ENCODE peak calls at places on chromosomes 4 and X, in four cellular contexts. Z is cardiac muscle cell, E is A673, F is HFFc6. Y is an unnamed sample.
A peak's percentile ranks its signal among the peaks of the same experiment; 100 is the strongest.

GRCh38 chrX:101051153-101051548 is 760 bp downstream of the TRMT2B start:
- DNase-seq in Z (no peak), E (no peak), F (no peak), Y (no peak)

GRCh38 chr4:182748949-182749348 is 168.2 kb downstream of the DCTD start:
- DNase-seq in Z (no peak), E (no peak), F (peak; percentile 33), Y (peak; percentile 20)

GRCh38 chr4:2069161-2069971 is 10.2 kb downstream of the NAT8L start:
- DNase-seq in Z (no peak), E (no peak), F (no peak), Y (no peak)

GRCh38 chr4:158938462-158939044 is 164.3 kb upstream of the RAPGEF2 start:
- DNase-seq in Z (no peak), E (peak; percentile 69), F (peak; percentile 14), Y (peak; percentile 72)

GRCh38 chrX:107429090-107429489 is 20.4 kb upstream of the FRMPD3 start:
- DNase-seq in Z (peak; percentile 53), E (peak; percentile 45), F (peak; percentile 14), Y (peak; percentile 33)

GRCh38 chr4:12966741-12967140 is 517.4 kb downstream of the RAB28 start:
- DNase-seq in Z (no peak), E (no peak), F (no peak), Y (no peak)

GRCh38 chr4:151099976-151100417 is 569 bp downstream of the RPS3A start:
- DNase-seq in Z (no peak), E (no peak), F (no peak), Y (no peak)

GRCh38 chrX:1391707-1392375 is at the start of gene SLC25A6:
- DNase-seq in Z (peak; percentile 99), E (peak; percentile 98), F (peak; percentile 97), Y (peak; percentile 100)

GRCh38 chrX:129981752-129982299 is 609 bp upstream of the BCORL1 start:
- DNase-seq in Z (no peak), E (no peak), F (no peak), Y (no peak)

GRCh38 chr4:48913346-48913745 is 6.8 kb upstream of the OCIAD2 start:
- DNase-seq in Z (no peak), E (peak; percentile 82), F (peak; percentile 84), Y (peak; percentile 84)

GRCh38 chr4:125313497-125313896 is 1.3 kb upstream of the FAT4 start:
- DNase-seq in Z (peak; percentile 89), E (peak; percentile 96), F (peak; percentile 90), Y (peak; percentile 86)

GRCh38 chr4:143270266-143270838 is 66.3 kb upstream of the GAB1 start:
- DNase-seq in Z (no peak), E (no peak), F (peak; percentile 28), Y (peak; percentile 14)

GRCh38 chr4:89172865-89173264 is 61.5 kb downstream of the TIGD2 start:
- DNase-seq in Z (no peak), E (no peak), F (no peak), Y (no peak)

GRCh38 chr4:143402776-143403550 is 66.3 kb downstream of the GAB1 start:
- DNase-seq in Z (no peak), E (peak; percentile 71), F (peak; percentile 8), Y (peak; percentile 19)

GRCh38 chrX:130108647-130109428 is 1.5 kb downstream of the ELF4 start:
- DNase-seq in Z (no peak), E (peak; percentile 40), F (peak; percentile 36), Y (peak; percentile 60)

GRCh38 chr4:126701756-126702155 is 931.0 kb upstream of the INTU start:
- DNase-seq in Z (no peak), E (no peak), F (peak; percentile 70), Y (peak; percentile 78)

GRCh38 chr4:176339936-176340761 is 20.4 kb downstream of the SPCS3 start:
- DNase-seq in Z (no peak), E (no peak), F (no peak), Y (peak; percentile 51)

GRCh38 chrX:40809210-40809609 is 73.9 kb upstream of the MED14 start:
- DNase-seq in Z (no peak), E (no peak), F (peak; percentile 2), Y (peak; percentile 24)

GRCh38 chr4:185201983-185202962 is 1.5 kb downstream of the CFAP97 start:
- DNase-seq in Z (peak; percentile 33), E (peak; percentile 28), F (peak; percentile 35), Y (no peak)

GRCh38 chr4:1767770-1768366 is 25.2 kb upstream of the FGFR3 start:
- DNase-seq in Z (peak; percentile 52), E (peak; percentile 71), F (no peak), Y (peak; percentile 73)

GRCh38 chr4:25448379-25449109 is 71.5 kb downstream of the ANAPC4 start:
- DNase-seq in Z (no peak), E (peak; percentile 14), F (peak; percentile 62), Y (peak; percentile 29)

GRCh38 chrX:114774691-114775090 is 190.8 kb downstream of the HTR2C start:
- DNase-seq in Z (peak; percentile 9), E (peak; percentile 1), F (no peak), Y (peak; percentile 2)

GRCh38 chrX:18893536-18893935 is 90.4 kb downstream of the PHKA2 start:
- DNase-seq in Z (no peak), E (no peak), F (no peak), Y (no peak)

GRCh38 chr4:38563703-38564490 is 100.1 kb upstream of the KLF3 start:
- DNase-seq in Z (no peak), E (no peak), F (no peak), Y (peak; percentile 4)

GRCh38 chr4:1793496-1793840 is 375 bp downstream of the FGFR3 start:
- DNase-seq in Z (peak; percentile 63), E (peak; percentile 65), F (no peak), Y (peak; percentile 54)

GRCh38 chrX:107676559-107677378 is 48.5 kb downstream of the PRPS1 start:
- DNase-seq in Z (peak; percentile 48), E (peak; percentile 69), F (peak; percentile 85), Y (peak; percentile 94)

GRCh38 chr4:184846531-184846930 is 20.8 kb upstream of the ACSL1 start:
- DNase-seq in Z (no peak), E (no peak), F (no peak), Y (no peak)

GRCh38 chr4:182885738-182886077 is 31.5 kb downstream of the DCTD start:
- DNase-seq in Z (no peak), E (no peak), F (no peak), Y (no peak)

GRCh38 chr4:108342325-108342986 is 173.7 kb upstream of the LEF1 start:
- DNase-seq in Z (no peak), E (no peak), F (no peak), Y (no peak)

GRCh38 chr4:121822796-121823504 is 733 bp downstream of the CCNA2 start:
- DNase-seq in Z (peak; percentile 32), E (peak; percentile 75), F (peak; percentile 41), Y (peak; percentile 54)

GRCh38 chr4:54913751-54914526 is 211.5 kb downstream of the KDR start:
- DNase-seq in Z (no peak), E (no peak), F (no peak), Y (peak; percentile 24)

GRCh38 chrX:154348114-154348531 is 26.3 kb downstream of the FLNA start:
- DNase-seq in Z (no peak), E (no peak), F (peak; percentile 24), Y (peak; percentile 56)

GRCh38 chr4:128191115-128191897 is 96.3 kb downstream of the PGRMC2 start:
- DNase-seq in Z (peak; percentile 66), E (peak; percentile 79), F (peak; percentile 46), Y (peak; percentile 88)

GRCh38 chr4:122679946-122680345 is 52.6 kb upstream of the BBS12 start:
- DNase-seq in Z (no peak), E (no peak), F (no peak), Y (no peak)

GRCh38 chrX:386768-387575 is at the start of gene PPP2R3B:
- DNase-seq in Z (peak; percentile 98), E (peak; percentile 98), F (peak; percentile 98), Y (peak; percentile 98)

GRCh38 chrX:57596109-57596870 is 4.5 kb downstream of the ZXDB start:
- DNase-seq in Z (no peak), E (no peak), F (no peak), Y (no peak)

GRCh38 chr4:128512767-128513322 is 225.2 kb upstream of the PGRMC2 start:
- DNase-seq in Z (no peak), E (no peak), F (peak; percentile 28), Y (peak; percentile 66)

GRCh38 chr4:170047774-170048354 is 21.7 kb upstream of the MFAP3L start:
- DNase-seq in Z (peak; percentile 77), E (peak; percentile 75), F (peak; percentile 66), Y (peak; percentile 81)

GRCh38 chrX:12412561-12412960 is 274.3 kb downstream of the FRMPD4 start:
- DNase-seq in Z (no peak), E (no peak), F (no peak), Y (no peak)
- TF ChIP-seq CTCF in Z (no peak), E (no peak), F (no peak), Y (no peak)

DNA sequence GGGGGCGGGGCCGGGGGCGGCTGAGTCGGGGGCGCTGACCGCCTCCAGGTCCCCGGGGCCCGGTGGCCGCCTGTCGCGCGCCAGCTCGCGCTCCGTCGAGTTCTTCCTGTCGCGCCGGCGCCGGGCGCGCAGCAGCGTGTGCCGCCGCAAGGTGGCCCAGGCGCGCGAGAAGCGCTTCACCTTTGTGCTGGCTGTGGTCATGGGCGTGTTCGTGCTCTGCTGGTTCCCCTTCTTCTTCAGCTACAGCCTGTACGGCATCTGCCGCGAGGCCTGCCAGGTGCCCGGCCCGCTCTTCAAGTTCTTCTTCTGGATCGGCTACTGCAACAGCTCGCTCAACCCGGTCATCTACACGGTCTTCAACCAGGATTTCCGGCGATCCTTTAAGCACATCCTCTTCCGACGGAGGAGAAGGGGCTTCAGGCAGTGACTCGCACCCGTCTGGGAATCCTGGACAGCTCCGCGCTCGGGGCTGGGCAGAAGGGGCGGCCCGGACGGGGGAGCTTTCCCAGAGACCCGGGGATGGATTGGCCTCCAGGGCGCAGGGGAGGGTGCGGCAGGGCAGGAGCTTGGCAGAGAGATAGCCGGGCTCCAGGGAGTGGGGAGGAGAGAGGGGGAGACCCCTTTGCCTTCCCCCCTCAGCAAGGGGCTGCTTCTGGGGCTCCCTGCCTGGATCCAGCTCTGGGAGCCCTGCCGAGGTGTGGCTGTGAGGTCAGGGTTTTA is 1.5 kb downstream of the ADRA2C start:
- DNase-seq in Z (peak; percentile 63), E (no peak), F (no peak), Y (peak; percentile 39)
- TF ChIP-seq CTCF in Z (peak; percentile 10), E (no peak), F (no peak), Y (no peak)

DNA sequence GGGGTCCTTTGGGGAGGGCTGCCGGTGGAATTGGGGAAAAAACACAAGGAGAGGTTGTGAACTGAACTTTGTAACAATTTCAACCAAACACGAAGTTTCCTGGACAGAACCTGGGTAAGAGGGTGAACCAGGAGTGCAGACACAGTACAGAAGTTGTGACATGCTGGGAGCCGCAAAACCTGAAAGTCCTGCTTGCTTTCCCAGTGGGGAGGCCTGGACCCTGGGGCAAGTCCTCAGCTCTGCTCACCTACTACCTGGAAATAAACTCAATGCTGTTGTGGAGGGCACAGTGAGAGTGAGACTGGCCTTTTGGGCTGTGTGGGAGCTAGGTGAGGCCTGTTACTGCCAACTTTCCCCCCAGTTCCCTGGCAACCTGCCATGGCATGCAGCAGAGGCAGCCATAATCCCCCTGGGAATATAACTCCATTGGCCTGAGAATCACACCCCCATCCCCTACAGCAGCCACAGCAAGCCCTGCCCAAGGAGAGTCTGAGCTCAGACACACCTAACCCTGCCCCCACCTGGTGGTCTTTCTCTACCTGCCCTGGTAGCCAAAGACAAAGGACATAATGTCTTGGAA is 162.8 kb downstream of the THOC2 start:
- DNase-seq in Z (no peak), E (no peak), F (no peak), Y (no peak)
- TF ChIP-seq CTCF in Z (no peak), E (no peak), F (no peak), Y (no peak)

DNA sequence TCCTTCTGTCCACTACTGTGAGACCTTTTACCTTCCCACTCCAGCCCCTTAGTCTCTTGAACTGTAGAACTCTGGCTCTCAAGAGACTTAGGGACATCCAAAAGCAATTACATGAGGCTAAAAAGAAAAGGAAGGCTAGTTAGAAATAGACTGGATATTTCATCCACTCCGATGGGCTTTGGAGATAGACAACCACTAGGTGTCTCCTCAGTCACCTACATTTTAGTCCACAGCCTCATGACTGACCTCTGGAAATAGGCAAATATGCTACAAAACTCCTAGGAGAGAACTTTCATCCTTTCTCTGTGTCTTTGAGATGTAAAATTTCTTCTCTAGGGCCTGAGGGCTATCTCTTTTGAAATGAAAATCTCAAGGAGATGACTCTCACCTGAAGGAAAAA is 45.1 kb upstream of the LAMP2 start:
- DNase-seq in Z (no peak), E (peak; percentile 14), F (peak; percentile 3), Y (no peak)
- TF ChIP-seq CTCF in Z (peak; percentile 39), E (peak; percentile 49), F (peak; percentile 58), Y (peak; percentile 11)

Y was measured in foreskin fibroblast.